ENCODE peak calls at places on chromosome 4, in four cellular contexts. E, L, N and P are unnamed samples.

GRCh38 chr4:17236686-17237085 is 275.2 kb downstream of the QDPR start:
- DNase-seq in L (no peak), N (no peak), E (no peak), P (no peak)

GRCh38 chr4:63919636-63920365 is 489.4 kb downstream of the TECRL start:
- DNase-seq in N (no peak), L (no peak), E (no peak), P (no peak)

GRCh38 chr4:188941524-188942109 is 802.4 kb downstream of the TRIML1 start:
- DNase-seq in E (peak), L (no peak), N (no peak), P (no peak)

GRCh38 chr4:94782707-94783106 is 25.0 kb downstream of the BMPR1B start:
- DNase-seq in E (no peak), N (no peak), L (no peak), P (no peak)

GRCh38 chr4:141605425-141605856 is 30.9 kb upstream of the IL15 start:
- DNase-seq in N (no peak), L (no peak), E (no peak), P (no peak)

GRCh38 chr4:113711883-113712662 is 49.5 kb downstream of the CAMK2D start:
- DNase-seq in E (no peak), N (no peak), L (no peak), P (no peak)

GRCh38 chr4:52574036-52574435 is 85.1 kb downstream of the USP46 start:
- DNase-seq in L (no peak), N (no peak), E (no peak), P (no peak)

GRCh38 chr4:37666625-37667071 is 19.5 kb downstream of the RELL1 start:
- DNase-seq in E (peak), L (no peak), N (no peak), P (peak)

DNA sequence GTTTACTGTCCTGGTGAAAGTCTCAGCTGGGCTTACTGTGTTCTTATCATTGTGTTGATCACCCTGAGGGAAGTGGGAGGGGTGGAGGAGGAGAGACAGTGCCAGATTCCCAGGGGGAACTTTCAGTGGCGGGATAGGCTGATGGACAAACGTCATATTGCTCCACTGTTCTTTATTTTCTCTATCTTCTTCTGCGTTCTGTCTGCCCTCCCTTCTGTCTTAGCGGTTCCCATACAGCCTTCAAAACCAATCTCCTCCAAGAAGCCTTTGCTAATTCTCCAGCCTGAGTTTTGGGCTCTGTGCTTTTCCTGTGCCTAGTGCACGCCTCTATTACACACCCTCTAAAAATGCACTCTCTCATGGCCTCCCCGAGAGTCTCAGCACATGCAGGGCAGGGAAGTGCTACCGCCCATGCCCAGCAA is 448.7 kb upstream of the FAT1 start:
- DNase-seq in N (no peak), L (no peak), E (no peak), P (no peak)
- TF ChIP-seq CHD4 in N (no peak), L (no peak), E (no peak), P (no peak)

GRCh38 chr4:7268941-7269340 is 76.6 kb downstream of the SORCS2 start:
- DNase-seq in E (no peak), L (no peak), N (no peak), P (no peak)
- TF ChIP-seq CHD4 in E (no peak), L (no peak), N (no peak), P (no peak)

GRCh38 chr4:19678763-19679162 is 572.9 kb upstream of the SLIT2 start:
- DNase-seq in L (no peak), N (no peak), E (no peak), P (no peak)

GRCh38 chr4:19675172-19675811 is 576.4 kb upstream of the SLIT2 start:
- DNase-seq in L (no peak), E (no peak), N (no peak), P (no peak)
- TF ChIP-seq CHD4 in L (no peak), E (no peak), N (no peak), P (no peak)

GRCh38 chr4:77023920-77024319 is 51.9 kb downstream of the CCNI start:
- DNase-seq in L (no peak), E (no peak), N (no peak), P (peak)

GRCh38 chr4:77025643-77026321 is 50.0 kb downstream of the CCNI start:
- DNase-seq in L (no peak), N (peak), E (no peak), P (no peak)

GRCh38 chr4:77022581-77023133 is 53.1 kb downstream of the CCNI start:
- DNase-seq in N (no peak), E (no peak), L (no peak), P (no peak)

GRCh38 chr4:77020017-77020416 is 55.8 kb downstream of the CCNI start:
- DNase-seq in L (no peak), E (no peak), N (no peak), P (no peak)

DNA sequence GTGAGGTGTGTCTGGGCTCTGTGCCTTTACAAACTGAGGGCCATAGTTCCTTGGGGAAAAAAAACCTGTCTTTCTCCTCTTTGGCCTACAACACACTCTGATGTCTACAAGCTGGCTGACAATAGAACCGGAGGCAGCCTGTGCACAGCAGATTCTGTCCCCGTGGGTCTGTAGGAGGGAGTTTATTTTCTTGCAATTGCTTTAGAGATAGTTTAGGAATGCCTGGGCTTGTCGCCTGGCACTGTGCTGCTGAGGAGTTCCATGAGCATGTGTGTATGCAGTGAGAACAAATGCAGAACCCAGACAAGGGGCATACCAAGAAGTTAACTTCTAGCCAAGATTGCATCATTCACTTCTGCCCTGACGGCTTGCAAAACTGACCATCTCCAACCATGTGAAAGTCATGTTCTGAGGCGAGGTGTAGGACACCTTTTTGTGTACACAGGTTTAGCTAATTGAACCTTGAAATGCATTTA is 54.1 kb downstream of the CCNI start:
- DNase-seq in L (no peak), E (no peak), N (no peak), P (no peak)
- TF ChIP-seq CHD4 in L (no peak), E (no peak), N (no peak), P (no peak)

GRCh38 chr4:20298986-20299385 is 47.3 kb downstream of the SLIT2 start:
- DNase-seq in L (no peak), E (no peak), N (no peak), P (no peak)
- TF ChIP-seq CHD4 in L (no peak), E (no peak), N (no peak), P (no peak)

GRCh38 chr4:82567444-82567843 is 5.7 kb upstream of the TMEM150C start:
- DNase-seq in L (no peak), E (no peak), N (no peak), P (no peak)

GRCh38 chr4:82562553-82562854 is 716 bp upstream of the TMEM150C start:
- DNase-seq in L (no peak), N (no peak), E (no peak), P (no peak)

GRCh38 chr4:82560853-82561744 is 689 bp downstream of the TMEM150C start:
- DNase-seq in L (no peak), N (no peak), E (no peak), P (no peak)

GRCh38 chr4:82559735-82560120 is 2.1 kb downstream of the TMEM150C start:
- DNase-seq in N (no peak), L (no peak), E (no peak), P (no peak)

GRCh38 chr4:82561745-82562552 is at the start of gene TMEM150C:
- DNase-seq in N (no peak), E (peak), L (no peak), P (no peak)
- TF ChIP-seq CHD4 in N (no peak), E (no peak), L (no peak), P (no peak)

GRCh38 chr4:1137063-1137771 is 23.9 kb upstream of the RNF212 start:
- DNase-seq in N (peak), L (no peak), E (no peak), P (no peak)
- TF ChIP-seq CHD4 in N (no peak), L (no peak), E (no peak), P (no peak)

DNA sequence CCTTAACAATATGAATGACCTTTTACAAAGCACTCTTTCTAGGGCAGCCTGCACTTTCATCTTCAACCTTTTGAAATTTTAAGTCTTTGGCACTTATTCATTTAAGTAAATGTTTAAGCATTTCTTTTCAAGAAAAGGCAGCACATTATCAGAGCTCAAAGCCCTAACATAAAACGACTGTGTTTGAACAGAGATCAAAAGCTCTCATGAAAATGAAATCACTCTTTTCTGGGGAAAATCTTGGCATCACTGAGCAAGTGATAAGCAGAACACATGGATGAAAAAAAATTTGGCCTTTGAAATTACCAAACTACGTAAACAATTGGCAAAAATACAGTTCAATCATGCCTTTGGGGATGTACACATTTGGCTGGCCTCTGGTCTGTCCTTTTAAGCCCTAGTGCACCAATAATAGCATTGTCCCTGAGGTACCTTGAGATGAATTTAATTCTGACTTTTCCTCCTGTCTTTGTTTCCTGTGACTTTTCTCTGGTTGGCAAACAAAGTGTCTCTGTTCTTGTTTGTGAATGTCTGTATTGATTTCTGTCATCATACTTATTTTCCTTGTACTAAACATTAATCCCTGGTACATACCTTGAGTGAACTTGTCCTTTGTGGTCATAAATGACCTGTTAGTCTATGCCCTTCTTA is 12.9 kb upstream of the ODAM start:
- DNase-seq in L (no peak), E (no peak), N (no peak), P (peak)
- TF ChIP-seq CHD4 in L (no peak), E (no peak), N (no peak), P (no peak)

DNA sequence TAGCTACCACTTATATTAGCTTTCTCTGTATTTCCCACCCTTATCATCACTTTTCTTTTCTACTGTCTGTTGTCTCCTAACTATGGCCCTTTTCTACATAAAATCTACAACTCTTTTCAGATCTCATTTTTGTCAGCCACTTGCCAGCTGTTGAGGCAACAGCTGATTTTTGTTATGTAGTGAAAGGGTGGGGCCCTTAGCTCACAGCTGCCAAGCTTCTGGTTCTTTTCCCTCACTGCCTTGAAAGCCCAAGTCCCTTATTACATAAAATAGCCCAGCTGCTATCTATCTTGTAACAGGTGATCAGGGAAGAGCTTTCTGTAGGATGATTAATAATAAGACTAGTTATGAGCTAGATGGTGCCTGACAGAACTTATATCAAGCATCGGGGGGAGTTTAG is 45.9 kb downstream of the ADGRL3 start:
- DNase-seq in E (no peak), N (no peak), L (no peak), P (no peak)
- TF ChIP-seq CHD4 in E (no peak), N (no peak), L (no peak), P (no peak)

DNA sequence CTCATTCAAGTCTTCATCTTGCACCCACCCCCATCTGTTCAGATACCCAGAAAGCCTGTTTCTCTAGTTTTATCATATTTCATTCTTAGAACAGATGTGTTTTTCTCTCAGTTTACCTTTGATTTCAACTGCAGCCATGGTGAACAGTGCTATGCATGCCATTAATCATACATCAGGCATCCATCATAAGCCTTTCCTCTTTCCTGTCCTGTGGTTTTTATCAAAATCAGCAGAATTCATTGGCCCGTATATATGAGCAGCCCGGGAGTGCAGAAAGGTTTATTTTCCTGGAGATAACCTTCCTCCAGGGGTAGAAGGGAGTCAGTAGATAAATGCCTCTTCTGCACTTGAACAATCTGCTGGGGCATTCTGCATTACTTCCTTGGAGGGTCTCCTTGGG is 65.7 kb downstream of the IL21 start:
- DNase-seq in N (no peak), L (no peak), E (no peak), P (no peak)
- TF ChIP-seq CHD4 in N (no peak), L (no peak), E (no peak), P (no peak)